ENCODE peak calls at places on chromosomes 2 and 18, in four cellular contexts. O is neuronal stem cell, X is H9, W is mesenchymal stem cell. C is an unnamed sample. For H3K4me1, the result is how much of the 10 kb centered on the place peaks cover.

GRCh38 chr2:74077636-74078035 is 70.1 kb downstream of the BOLA3 start:
- DNase-seq in X (no peak), O (no peak), W (peak), C (peak)

GRCh38 chr18:76722224-76723061 is 99.9 kb upstream of the ZNF236 start:
- DNase-seq in O (no peak), X (no peak), W (no peak), C (no peak)

GRCh38 chr2:231684314-231685223 is 23.8 kb upstream of the PTMA start:
- DNase-seq in O (no peak), W (no peak), X (peak), C (no peak)

GRCh38 chr2:107349329-107349728 is 463.4 kb upstream of the ST6GAL2 start:
- DNase-seq in X (no peak), W (no peak), O (no peak), C (no peak)

GRCh38 chr18:12470382-12471090 is 62.8 kb downstream of the PRELID3A start:
- DNase-seq in W (no peak), X (no peak), O (no peak), C (no peak)

GRCh38 chr2:96105994-96106393 is 10.4 kb downstream of the ADRA2B start:
- DNase-seq in O (no peak), X (no peak), W (no peak), C (no peak)

GRCh38 chr2:230011617-230012016 is 57.1 kb downstream of the SLC16A14 start:
- DNase-seq in X (no peak), W (peak), O (no peak), C (no peak)

GRCh38 chr2:147924647-147925046 is 79.8 kb downstream of the ACVR2A start:
- DNase-seq in W (no peak), X (no peak), O (no peak), C (no peak)

GRCh38 chr2:217981084-217981730 is 21.6 kb downstream of the TNS1 start:
- DNase-seq in O (no peak), X (no peak), W (no peak), C (no peak)

GRCh38 chr2:220662415-220662814 is 909.7 kb downstream of the EPHA4 start:
- DNase-seq in O (no peak), W (no peak), X (no peak), C (no peak)

GRCh38 chr18:75226301-75226955 is 15.8 kb downstream of the TSHZ1 start:
- DNase-seq in X (no peak), W (no peak), O (peak), C (no peak)

GRCh38 chr2:197191948-197192338 is 118.6 kb downstream of the ANKRD44 start:
- DNase-seq in W (no peak), X (no peak), O (no peak), C (no peak)

GRCh38 chr2:45852450-45853150 is 201.1 kb downstream of the PRKCE start:
- DNase-seq in W (no peak), X (no peak), O (no peak), C (peak)

GRCh38 chr2:166090900-166091299 is 36.9 kb downstream of the SCN1A start:
- DNase-seq in X (no peak), W (no peak), O (no peak), C (no peak)

GRCh38 chr2:53130441-53130943 is 637.1 kb upstream of the CHAC2 start:
- DNase-seq in W (peak), X (no peak), O (no peak), C (no peak)

GRCh38 chr2:157281316-157281715 is 23.8 kb downstream of the GALNT5 start:
- DNase-seq in X (no peak), O (no peak), W (no peak), C (no peak)

GRCh38 chr2:158202151-158202778 is 100.6 kb downstream of the UPP2 start:
- DNase-seq in W (peak), O (no peak), X (no peak), C (no peak)

GRCh38 chr2:193537531-193537930 is 1342.8 kb upstream of the TMEFF2 start:
- DNase-seq in O (no peak), W (no peak), X (no peak), C (no peak)

GRCh38 chr2:227460079-227460485 is 11.9 kb upstream of the AGFG1 start:
- DNase-seq in W (peak), O (no peak), X (no peak), C (no peak)

GRCh38 chr2:26033270-26033768 is 565 bp upstream of the RAB10 start:
- DNase-seq in O (peak), W (peak), X (no peak), C (peak)

GRCh38 chr2:179744341-179744740 is 117.1 kb downstream of the ZNF385B start:
- DNase-seq in W (no peak), X (no peak), O (no peak), C (no peak)

GRCh38 chr2:165793161-165793778 is 777 bp downstream of the GALNT3 start:
- DNase-seq in X (peak), W (peak), O (peak), C (peak)

GRCh38 chr2:102522890-102523289 is 49.9 kb downstream of the SLC9A4 start:
- DNase-seq in W (no peak), O (no peak), X (no peak), C (no peak)

GRCh38 chr2:86393521-86394490 is 47.4 kb upstream of the KDM3A start:
- DNase-seq in W (no peak), O (no peak), X (no peak), C (no peak)

GRCh38 chr18:61893971-61894750 is 1.4 kb upstream of the RNF152 start:
- DNase-seq in W (peak), X (peak), O (peak), C (peak)

GRCh38 chr18:13452851-13453524 is 234.4 kb downstream of the LDLRAD4 start:
- DNase-seq in W (no peak), O (no peak), X (peak), C (peak)

GRCh38 chr2:54077088-54077900 is 38.1 kb upstream of the ACYP2 start:
- DNase-seq in O (no peak), W (no peak), X (no peak), C (no peak)

GRCh38 chr18:48274301-48274700 is 134.9 kb downstream of the ZBTB7C start:
- DNase-seq in X (no peak), O (no peak), W (no peak), C (no peak)

GRCh38 chr18:61992285-61992684 is 99.5 kb upstream of the RNF152 start:
- DNase-seq in W (peak), O (no peak), X (no peak), C (peak)

GRCh38 chr2:233089851-233090250 is 29.7 kb downstream of the INPP5D start:
- DNase-seq in W (no peak), O (no peak), X (no peak), C (no peak)

GRCh38 chr18:46071615-46071893 is 506 bp downstream of the PSTPIP2 start:
- DNase-seq in O (no peak), X (no peak), W (peak), C (no peak)
- H2AK5ac ChIP-seq in O (no peak), X (no peak), W (peak), C (no peak)

GRCh38 chr2:126785862-126786261 is 112.8 kb upstream of the TEX51 start:
- DNase-seq in O (no peak), X (no peak), W (no peak), C (no peak)
- H3K4me2 ChIP-seq in O (no peak), X (no peak), W (no peak), C (no peak)

DNA sequence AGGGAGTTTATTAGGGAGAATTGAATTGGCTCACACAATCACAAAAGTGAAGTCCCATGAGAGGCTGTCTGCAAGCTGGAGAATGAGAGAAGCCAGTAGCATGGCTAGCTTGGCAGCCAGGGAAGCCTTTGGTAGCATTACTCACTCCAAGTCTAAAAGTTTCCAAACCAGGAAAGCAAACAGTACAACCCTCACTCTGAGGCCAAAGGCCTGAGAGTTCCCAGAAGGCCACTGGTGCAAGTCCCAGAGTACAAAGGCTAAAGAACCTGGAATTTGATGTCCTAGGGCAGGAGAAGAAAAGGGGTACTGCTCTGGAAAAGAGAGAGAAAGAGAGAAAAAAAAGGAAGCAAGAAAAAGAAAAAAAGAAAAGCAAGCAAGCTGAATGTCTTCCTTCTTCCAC is 318.2 kb downstream of the RND3 start:
- DNase-seq in X (no peak), O (no peak), W (peak), C (no peak)
- H3K4me1 ChIP-seq in X (under half), O (under half), W (under half), C (under half)

GRCh38 chr2:63047534-63048281 is 2.9 kb upstream of the OTX1 start:
- DNase-seq in W (peak), X (peak), O (peak), C (peak)
- H2AK5ac ChIP-seq in W (no peak), X (no peak), O (peak), C (no peak)

GRCh38 chr2:64820901-64821300 is 167.2 kb upstream of the SERTAD2 start:
- DNase-seq in X (no peak), O (no peak), W (no peak), C (no peak)

GRCh38 chr2:64826703-64827102 is 162.5 kb upstream of the SLC1A4 start:
- DNase-seq in X (no peak), W (no peak), O (no peak), C (no peak)

GRCh38 chr2:64829522-64829921 is 159.7 kb upstream of the SLC1A4 start:
- DNase-seq in O (no peak), X (no peak), W (no peak), C (no peak)

GRCh38 chr2:64823794-64824193 is 165.4 kb upstream of the SLC1A4 start:
- DNase-seq in W (no peak), X (peak), O (no peak), C (no peak)

DNA sequence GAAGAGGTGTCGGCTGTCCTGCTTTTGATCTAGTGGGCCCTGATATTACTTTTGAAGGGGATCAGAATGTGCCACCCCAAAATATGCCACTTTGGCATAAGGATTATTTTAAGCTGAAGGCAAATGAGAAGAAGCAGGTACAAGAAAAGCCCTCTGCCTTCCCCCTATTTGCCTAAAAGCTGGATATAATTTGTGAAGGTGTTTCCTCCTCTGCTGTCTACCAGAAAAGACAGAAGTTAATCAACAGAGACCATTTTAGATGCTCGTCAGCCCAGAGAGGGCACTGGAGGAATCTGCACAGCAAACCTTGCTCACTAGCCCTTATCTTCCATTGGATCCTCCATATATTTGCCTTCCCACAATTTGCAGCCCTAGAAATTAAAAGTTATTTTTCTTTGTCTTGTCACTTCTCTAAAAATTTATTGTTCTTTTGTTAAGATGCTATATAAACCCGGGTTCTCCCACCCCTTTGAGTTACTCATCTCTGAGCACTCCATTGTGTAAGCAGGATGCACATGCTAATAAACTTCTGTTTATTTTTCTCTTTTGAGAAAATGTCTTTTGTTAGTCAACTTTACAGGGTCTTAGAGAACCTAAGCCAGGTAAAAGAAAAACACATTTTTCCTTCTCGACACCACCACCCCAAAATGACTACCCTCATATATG is 163.2 kb upstream of the SLC1A4 start:
- DNase-seq in W (no peak), X (no peak), O (no peak), C (no peak)
- H3K4me2 ChIP-seq in W (no peak), X (no peak), O (no peak), C (no peak)

DNA sequence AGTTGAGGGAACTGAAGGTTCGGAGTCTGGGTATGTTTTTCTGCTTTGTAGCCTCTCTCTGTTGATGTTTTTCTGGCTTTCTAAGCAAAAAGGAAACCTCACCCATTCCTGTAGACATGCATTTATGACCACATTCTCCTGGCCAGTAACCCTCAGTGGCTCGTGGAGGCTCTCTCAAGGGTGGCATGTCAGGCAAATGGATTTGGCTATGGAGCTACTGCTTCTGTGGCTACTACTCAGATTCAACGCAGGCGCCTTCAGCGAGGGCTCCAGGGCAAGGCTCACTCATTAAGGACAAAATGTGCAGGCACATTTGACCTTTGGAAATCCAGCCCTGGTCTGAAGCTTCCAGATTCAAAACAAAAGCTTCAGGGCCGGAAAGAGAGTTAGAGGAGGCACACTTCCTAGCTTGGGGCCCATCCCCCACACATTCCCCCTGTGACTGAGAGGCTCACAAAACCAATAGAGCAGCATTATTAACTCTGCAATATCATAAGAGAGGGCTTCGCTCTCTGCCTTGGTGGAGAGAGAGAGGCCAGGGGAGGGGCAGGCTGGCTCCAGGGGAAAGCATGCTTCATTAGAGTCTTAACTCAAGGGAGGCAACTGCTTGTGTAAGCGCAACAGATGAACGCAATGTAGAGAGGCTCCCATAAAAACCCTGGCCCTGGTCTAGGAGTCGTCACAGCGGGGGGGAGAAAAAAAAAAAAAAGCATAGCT is 22.1 kb downstream of the KLF7 start:
- DNase-seq in X (peak), W (peak), O (no peak), C (peak)
- H3K4me1 ChIP-seq in X (under half), W (under half), O (under half), C (under half)